ENCODE peak calls at places on chromosome 13, in six cellular contexts. M is T-helper 2 cell, D is tibial artery, Z is neuronal stem cell, E is anterior cingulate cortex, W is amygdala. P is an unnamed sample.

GRCh38 chr13:98890186-98890585 is 87.7 kb downstream of the DOCK9 start:
- DNase-seq in E (peak; percentile 23), Z (no peak), M (no peak), D (no peak), W (peak; percentile 38), P (no peak)

GRCh38 chr13:66344770-66345367 is 885.3 kb downstream of the PCDH9 start:
- DNase-seq in W (no peak), M (no peak), Z (peak; percentile 18), E (no peak), D (no peak), P (no peak)

GRCh38 chr13:72850959-72851677 is 69.2 kb downstream of the PIBF1 start:
- DNase-seq in W (no peak), D (no peak), E (no peak), Z (no peak), M (no peak), P (no peak)

GRCh38 chr13:75843033-75843432 is 206.9 kb downstream of the LMO7 start:
- DNase-seq in M (no peak), E (no peak), Z (no peak), W (no peak), D (no peak), P (no peak)

GRCh38 chr13:95497307-95497943 is 55.1 kb upstream of the CLDN10 start:
- DNase-seq in W (peak; percentile 49), Z (no peak), E (peak; percentile 82), M (no peak), D (no peak), P (no peak)

GRCh38 chr13:55893541-55893940 is 1247.2 kb upstream of the PRR20A start:
- DNase-seq in D (no peak), M (no peak), E (no peak), Z (no peak), W (no peak), P (no peak)

GRCh38 chr13:108328848-108329247 is 59.3 kb downstream of the TNFSF13B start:
- DNase-seq in W (no peak), D (no peak), Z (no peak), M (no peak), E (no peak), P (no peak)

GRCh38 chr13:57629391-57629804 is 2.1 kb upstream of the PCDH17 start:
- DNase-seq in D (peak; percentile 61), E (peak; percentile 67), Z (no peak), W (peak; percentile 54), M (no peak), P (no peak)

GRCh38 chr13:98504371-98504963 is 72.4 kb downstream of the STK24 start:
- DNase-seq in D (no peak), E (no peak), W (no peak), Z (no peak), M (no peak), P (no peak)

GRCh38 chr13:62631124-62631523 is 1215.5 kb upstream of the PCDH20 start:
- DNase-seq in D (no peak), M (no peak), W (no peak), E (no peak), Z (no peak), P (no peak)

GRCh38 chr13:65260938-65261880 is 1968.9 kb downstream of the PCDH9 start:
- DNase-seq in W (no peak), M (no peak), Z (no peak), D (no peak), E (no peak), P (no peak)

GRCh38 chr13:40313269-40314200 is 352.9 kb downstream of the FOXO1 start:
- DNase-seq in Z (no peak), D (no peak), M (no peak), E (no peak), W (no peak), P (no peak)

GRCh38 chr13:78046349-78046748 is 127.7 kb upstream of the EDNRB start:
- DNase-seq in W (no peak), Z (no peak), E (no peak), M (no peak), D (no peak), P (no peak)

GRCh38 chr13:112353856-112354255 is 22.3 kb upstream of the SPACA7 start:
- DNase-seq in W (no peak), D (peak; percentile 35), Z (no peak), E (no peak), M (no peak), P (no peak)

GRCh38 chr13:36454962-36455361 is 22.7 kb downstream of the CCNA1 start:
- DNase-seq in W (no peak), Z (no peak), E (no peak), D (no peak), M (no peak), P (no peak)

GRCh38 chr13:42355118-42355840 is 83.3 kb downstream of the AKAP11 start:
- DNase-seq in D (no peak), W (no peak), M (no peak), Z (no peak), E (no peak), P (no peak)

GRCh38 chr13:29175245-29175873 is 355.2 kb downstream of the MTUS2 start:
- DNase-seq in Z (no peak), D (no peak), E (no peak), W (no peak), M (no peak), P (no peak)

GRCh38 chr13:42612021-42612765 is 38.2 kb downstream of the TNFSF11 start:
- DNase-seq in D (no peak), M (no peak), E (no peak), Z (no peak), W (no peak), P (no peak)

GRCh38 chr13:85806553-85807175 is 7.4 kb upstream of the SLITRK6 start:
- DNase-seq in M (no peak), Z (peak; percentile 24), D (no peak), E (no peak), W (no peak), P (peak; percentile 4)

GRCh38 chr13:45781553-45782326 is 69.8 kb downstream of the SIAH3 start:
- DNase-seq in D (peak; percentile 67), E (no peak), M (no peak), Z (no peak), W (peak; percentile 2), P (peak; percentile 85)

GRCh38 chr13:94552095-94552494 is 43.9 kb downstream of the TGDS start:
- DNase-seq in E (no peak), D (no peak), W (no peak), M (no peak), Z (no peak), P (no peak)

GRCh38 chr13:75178436-75178835 is 303.5 kb downstream of the TBC1D4 start:
- DNase-seq in D (no peak), W (no peak), Z (no peak), M (no peak), E (no peak), P (no peak)

GRCh38 chr13:45584816-45585215 is 30.7 kb downstream of the ERICH6B start:
- DNase-seq in M (no peak), Z (no peak), E (no peak), D (no peak), W (no peak), P (no peak)

GRCh38 chr13:100210966-100211710 is 122.2 kb downstream of the PCCA start:
- DNase-seq in W (no peak), D (no peak), Z (no peak), E (no peak), M (no peak), P (no peak)

GRCh38 chr13:95874286-95874685 is 178.9 kb downstream of the UGGT2 start:
- DNase-seq in W (no peak), Z (no peak), M (no peak), D (no peak), E (no peak), P (no peak)

GRCh38 chr13:113178896-113179167 is 20.4 kb downstream of the PROZ start:
- DNase-seq in M (no peak), W (no peak), Z (no peak), D (no peak), E (no peak), P (no peak)

GRCh38 chr13:40664100-40665060 is 2.1 kb downstream of the FOXO1 start:
- DNase-seq in D (peak; percentile 90), W (peak; percentile 61), M (peak; percentile 41), E (peak; percentile 55), Z (peak; percentile 17), P (no peak)

GRCh38 chr13:24679686-24680085 is 522 bp upstream of the ATP12A start:
- DNase-seq in M (no peak), E (no peak), W (no peak), Z (no peak), D (no peak), P (no peak)

GRCh38 chr13:107799001-107799400 is 416.3 kb downstream of the LIG4 start:
- DNase-seq in E (no peak), D (no peak), W (no peak), Z (no peak), M (no peak), P (no peak)

GRCh38 chr13:99380921-99381645 is 73.9 kb upstream of the GPR183 start:
- DNase-seq in E (no peak), D (no peak), W (no peak), Z (no peak), M (no peak), P (no peak)

P was measured in DMS 273 treated with DMSO at 0.1 percent for 48 hours.